ENCODE peak calls at places on chromosomes 11 and 22, in seven cellular contexts. S, G, M, Y, J, L and O are unnamed samples.

GRCh38 chr11:20739004-20739612 is 69.7 kb downstream of the NELL1 start:
- DNase-seq in S (no peak), L (no peak), J (no peak), Y (no peak), M (no peak), G (no peak), O (no peak)

GRCh38 chr11:84720706-84721402 is 906.3 kb downstream of the DLG2 start:
- DNase-seq in L (peak; percentile 31), J (peak; percentile 12), S (no peak), G (peak; percentile 64), M (peak; percentile 74), Y (no peak), O (no peak)

GRCh38 chr11:12599408-12600143 is 74.6 kb upstream of the TEAD1 start:
- DNase-seq in L (peak; percentile 94), J (peak; percentile 24), M (peak; percentile 81), Y (peak; percentile 7), S (peak; percentile 63), G (no peak), O (no peak)

GRCh38 chr11:69443968-69444364 is 37.5 kb upstream of the LINC01488 start:
- DNase-seq in Y (no peak), L (no peak), J (no peak), M (peak; percentile 63), G (no peak), S (no peak), O (no peak)

GRCh38 chr22:39664485-39665200 is 94.1 kb downstream of the CACNA1I start:
- DNase-seq in G (no peak), S (no peak), J (peak; percentile 24), Y (no peak), L (no peak), M (no peak), O (no peak)

GRCh38 chr11:26483101-26483500 is 89.0 kb downstream of the MUC15 start:
- DNase-seq in S (no peak), L (no peak), J (no peak), G (no peak), Y (no peak), M (no peak), O (no peak)

GRCh38 chr22:17773606-17774205 is 563 bp downstream of the BID start:
- DNase-seq in J (peak; percentile 66), S (peak; percentile 59), M (peak; percentile 93), L (no peak), Y (no peak), G (peak; percentile 68), O (no peak)

GRCh38 chr22:26339755-26340154 is 89.3 kb upstream of the ASPHD2 start:
- DNase-seq in S (no peak), J (no peak), L (no peak), Y (no peak), M (no peak), G (peak; percentile 21), O (no peak)

GRCh38 chr11:92948116-92948515 is 21.3 kb upstream of the MTNR1B start:
- DNase-seq in S (peak; percentile 70), Y (no peak), L (no peak), G (no peak), J (peak; percentile 59), M (no peak), O (no peak)

GRCh38 chr11:96315476-96315875 is 27.5 kb downstream of the MAML2 start:
- DNase-seq in L (no peak), Y (no peak), M (no peak), G (no peak), J (no peak), S (no peak), O (no peak)

GRCh38 chr11:120229451-120230424 is 10.2 kb upstream of the POU2F3 start:
- DNase-seq in L (no peak), J (no peak), G (no peak), Y (no peak), M (no peak), S (no peak), O (no peak)

GRCh38 chr11:82797595-82797971 is 63.9 kb upstream of the FAM181B start:
- DNase-seq in J (no peak), S (no peak), G (no peak), Y (no peak), M (no peak), L (no peak), O (no peak)

GRCh38 chr11:35330924-35331323 is 88.4 kb downstream of the SLC1A2 start:
- DNase-seq in S (no peak), G (no peak), Y (no peak), L (no peak), M (no peak), J (no peak), O (no peak)

GRCh38 chr11:83257638-83258229 is 28.4 kb downstream of the CCDC90B start:
- DNase-seq in L (no peak), Y (no peak), J (no peak), M (no peak), G (no peak), S (no peak), O (no peak)

GRCh38 chr22:37784829-37785495 is 22.8 kb upstream of the GCAT start:
- DNase-seq in G (no peak), S (peak; percentile 75), M (no peak), J (peak; percentile 84), Y (peak; percentile 88), L (peak; percentile 87), O (no peak)

GRCh38 chr22:19823638-19824196 is 31.0 kb downstream of the GNB1L start:
- DNase-seq in G (peak; percentile 26), M (no peak), J (no peak), Y (no peak), S (peak; percentile 14), L (peak; percentile 22), O (no peak)

GRCh38 chr11:106794058-106794457 is 224.2 kb downstream of the GUCY1A2 start:
- DNase-seq in J (no peak), L (no peak), S (no peak), M (no peak), Y (no peak), G (no peak), O (no peak)

GRCh38 chr22:23183107-23183698 is 2.9 kb downstream of the BCR start:
- DNase-seq in G (no peak), J (peak; percentile 52), M (no peak), S (peak; percentile 70), L (peak; percentile 75), Y (peak; percentile 58), O (no peak)

GRCh38 chr22:38298312-38299000 is 18.8 kb downstream of the CSNK1E start:
- DNase-seq in L (no peak), Y (no peak), G (no peak), M (peak; percentile 74), S (no peak), J (no peak), O (no peak)

GRCh38 chr22:31130873-31131272 is 8.1 kb downstream of the INPP5J start:
- DNase-seq in L (peak; percentile 67), S (peak; percentile 65), G (no peak), M (peak; percentile 39), J (no peak), Y (no peak), O (no peak)

DNA sequence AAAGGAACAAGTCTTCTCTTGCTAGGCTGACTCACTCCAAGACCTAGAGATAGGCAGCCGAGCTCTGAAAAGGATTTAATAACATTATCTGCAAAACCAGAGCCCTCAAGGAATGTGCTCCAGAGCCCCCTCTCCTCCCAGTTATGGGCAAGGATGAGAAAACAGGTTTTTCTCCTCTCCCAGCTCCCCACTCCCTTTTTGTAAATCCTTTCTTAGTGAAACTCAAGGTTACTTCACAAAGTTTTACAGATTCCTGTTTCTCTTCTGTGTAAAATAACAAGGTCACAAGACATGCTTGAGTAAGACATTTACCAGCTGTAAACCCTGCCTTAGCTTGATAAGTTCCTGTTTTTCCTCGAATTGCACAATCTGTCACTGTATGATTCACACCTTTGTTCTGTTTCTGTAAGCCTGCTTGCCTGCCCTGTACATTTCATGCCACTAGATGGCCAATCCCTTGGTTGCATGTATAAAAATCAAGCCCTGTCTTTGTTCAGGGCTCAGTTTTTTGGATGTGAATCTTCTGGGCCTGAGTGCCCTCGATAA is 489.4 kb downstream of the KCNA4 start:
- DNase-seq in M (no peak), G (no peak), L (peak; percentile 31), Y (no peak), S (no peak), J (no peak), O (no peak)
- TF ChIP-seq CTCF in M (no peak), G (no peak), L (no peak), Y (no peak), S (no peak), J (no peak), O (peak; percentile 20)

DNA sequence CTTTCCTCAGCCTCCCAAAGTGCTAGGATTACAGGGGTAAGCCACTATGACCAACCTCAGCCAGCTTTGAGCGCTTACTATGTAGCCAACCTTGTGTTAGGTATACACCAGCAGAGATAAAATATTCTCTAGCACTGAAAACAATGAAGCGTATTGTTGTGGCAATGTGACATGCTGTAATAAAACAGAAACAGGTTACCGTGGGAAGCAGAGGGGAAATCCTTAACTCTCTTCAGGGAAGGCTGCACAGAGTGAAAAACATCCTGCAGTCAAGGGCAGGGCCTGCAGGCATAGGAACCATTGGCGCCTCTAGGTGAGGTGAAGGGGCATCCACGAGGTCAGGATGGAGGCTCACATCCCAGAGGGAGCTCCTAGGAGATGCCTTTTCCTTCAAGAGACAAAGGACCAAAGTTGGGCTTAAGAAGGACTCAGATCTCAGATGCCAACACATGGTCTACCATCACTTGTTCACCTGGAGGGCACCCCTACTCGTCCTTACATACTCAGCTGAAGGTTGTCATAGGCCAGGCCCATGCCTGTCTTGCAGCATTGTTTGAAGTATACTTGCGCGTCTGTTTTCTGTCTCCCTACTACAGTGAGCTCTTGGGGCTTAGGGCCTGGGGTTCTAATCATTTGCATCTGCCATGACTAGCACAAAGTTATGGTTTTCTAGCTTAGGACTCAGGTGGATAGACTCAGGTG is 7.9 kb downstream of the POLD4 start:
- DNase-seq in G (no peak), M (no peak), J (peak; percentile 44), Y (peak; percentile 43), S (no peak), L (no peak), O (no peak)
- TF ChIP-seq POLR2A in G (no peak), M (no peak), J (peak; percentile 51), Y (peak; percentile 7), S (no peak), L (no peak), O (no peak)

GRCh38 chr11:61345954-61346814 is 13.2 kb downstream of the TKFC start:
- DNase-seq in Y (no peak), J (no peak), S (no peak), L (no peak), G (no peak), M (peak; percentile 81), O (no peak)
- TF ChIP-seq POLR2AphosphoS5 in Y (no peak), J (no peak), S (no peak), L (no peak), G (no peak), M (peak; percentile 52), O (no peak)

GRCh38 chr11:134486704-134487103 is 74.7 kb upstream of the B3GAT1 start:
- DNase-seq in S (no peak), J (no peak), L (peak; percentile 3), G (no peak), M (no peak), Y (no peak), O (no peak)

GRCh38 chr11:134486106-134486505 is 74.1 kb upstream of the B3GAT1 start:
- DNase-seq in J (no peak), L (no peak), M (no peak), S (no peak), Y (no peak), G (no peak), O (no peak)

GRCh38 chr11:134488913-134489312 is 76.9 kb upstream of the B3GAT1 start:
- DNase-seq in M (no peak), J (no peak), S (no peak), G (no peak), L (no peak), Y (no peak), O (no peak)

GRCh38 chr11:134488512-134488911 is 76.5 kb upstream of the B3GAT1 start:
- DNase-seq in S (no peak), Y (no peak), L (no peak), M (no peak), G (no peak), J (no peak), O (no peak)

GRCh38 chr11:134489728-134490127 is 77.7 kb upstream of the B3GAT1 start:
- DNase-seq in M (no peak), J (no peak), L (peak; percentile 6), S (no peak), G (no peak), Y (no peak), O (no peak)
- TF ChIP-seq CTCF in M (no peak), J (no peak), L (no peak), S (no peak), G (no peak), Y (no peak), O (no peak)